ENCODE peak calls at places on chromosomes 4 and X, in eight cellular contexts. V is transverse colon, U is endodermal cell, P is heart right ventricle, Y is neural progenitor cell, H is adrenal gland, R is Peyer's patch, J is suprapubic skin. N is an unnamed sample. For H3K4me1, the result is how much of the 10 kb centered on the place peaks cover.

GRCh38 chr4:94976371-94977011 is 218.7 kb downstream of the BMPR1B start:
- DNase-seq in U (no peak), J (no peak), R (no peak), P (no peak), V (no peak), H (no peak), Y (no peak), N (no peak)

GRCh38 chr4:76782837-76783236 is 115.1 kb downstream of the SOWAHB start:
- DNase-seq in J (no peak), V (no peak), R (no peak), H (no peak), P (no peak), U (no peak), Y (no peak), N (no peak)

GRCh38 chrX:125205084-125205917 is 114.4 kb upstream of the TEX13C start:
- DNase-seq in J (peak), H (peak), P (peak), V (peak), R (no peak), U (peak), Y (peak), N (peak)

GRCh38 chrX:65300104-65300809 is 234.3 kb downstream of the LAS1L start:
- DNase-seq in U (peak), V (no peak), Y (peak), J (no peak), P (no peak), H (no peak), R (no peak), N (no peak)

GRCh38 chrX:77945910-77946309 is 23.5 kb downstream of the PGAM4 start:
- DNase-seq in Y (no peak), V (no peak), U (no peak), P (no peak), J (no peak), H (no peak), R (no peak), N (no peak)

GRCh38 chr4:181761130-181761529 is 482.1 kb upstream of the TENM3 start:
- DNase-seq in J (no peak), R (no peak), H (no peak), Y (no peak), U (no peak), P (no peak), V (no peak), N (no peak)

GRCh38 chrX:123476636-123477219 is 256.1 kb downstream of the THOC2 start:
- DNase-seq in P (no peak), V (no peak), Y (no peak), U (no peak), J (no peak), R (no peak), H (peak), N (no peak)

GRCh38 chr4:73836373-73837269 is at the start of gene CXCL6:
- DNase-seq in P (no peak), Y (peak), R (peak), V (peak), J (peak), U (peak), H (no peak), N (peak)

GRCh38 chr4:181688886-181689285 is 554.3 kb upstream of the TENM3 start:
- DNase-seq in J (no peak), H (no peak), V (no peak), R (no peak), Y (no peak), P (no peak), U (no peak), N (no peak)

GRCh38 chrX:114152130-114152529 is 431.8 kb upstream of the HTR2C start:
- DNase-seq in Y (no peak), R (no peak), V (no peak), U (no peak), J (no peak), H (no peak), P (no peak), N (no peak)

GRCh38 chrX:10444204-10444603 is 176.2 kb downstream of the MID1 start:
- DNase-seq in U (no peak), J (no peak), H (no peak), R (no peak), P (no peak), Y (no peak), V (no peak), N (no peak)

GRCh38 chr4:159060161-159060560 is 42.7 kb upstream of the RAPGEF2 start:
- DNase-seq in R (no peak), V (no peak), J (no peak), H (no peak), U (no peak), P (peak), Y (no peak), N (no peak)

GRCh38 chrX:39476596-39476995 is 621.2 kb downstream of the BCOR start:
- DNase-seq in H (no peak), J (no peak), U (peak), P (peak), R (no peak), V (no peak), Y (peak), N (no peak)

GRCh38 chrX:71545364-71545763 is 12.5 kb downstream of the OGT start:
- DNase-seq in Y (no peak), U (no peak), V (peak), H (no peak), P (no peak), J (no peak), R (no peak), N (no peak)

GRCh38 chr4:73142995-73143547 is 73.6 kb upstream of the COX18 start:
- DNase-seq in P (no peak), H (no peak), Y (no peak), J (no peak), V (no peak), R (no peak), U (no peak), N (no peak)

GRCh38 chr4:105859233-105859632 is 36.0 kb upstream of the NPNT start:
- DNase-seq in V (no peak), J (no peak), U (no peak), Y (no peak), P (no peak), R (no peak), H (no peak), N (no peak)

GRCh38 chr4:6892190-6892908 is 17.3 kb upstream of the TBC1D14 start:
- DNase-seq in R (peak), V (peak), U (peak), J (no peak), Y (peak), H (peak), P (peak), N (peak)

GRCh38 chrX:45851434-45851991 is 650.8 kb upstream of the DIPK2B start:
- DNase-seq in Y (peak), U (peak), V (peak), P (peak), R (peak), H (no peak), J (no peak), N (peak)

GRCh38 chr4:7094931-7095330 is 27.1 kb upstream of the GRPEL1 start:
- DNase-seq in R (no peak), U (peak), V (no peak), J (no peak), Y (no peak), P (no peak), H (peak), N (no peak)

GRCh38 chr4:2942037-2942531 is 21.1 kb downstream of the NOP14 start:
- DNase-seq in H (no peak), J (no peak), V (peak), R (peak), Y (no peak), P (no peak), U (peak), N (no peak)
- H3K27ac ChIP-seq in H (no peak), J (no peak), V (peak), R (peak), Y (no peak), P (no peak), U (no peak), N (no peak)

GRCh38 chr4:48779998-48780866 is at the start of gene FRYL:
- DNase-seq in Y (peak), H (peak), U (peak), V (peak), J (peak), R (peak), P (peak), N (peak)

GRCh38 chr4:48778431-48779094 is 1.5 kb downstream of the FRYL start:
- DNase-seq in R (no peak), V (no peak), H (no peak), P (no peak), J (no peak), U (no peak), Y (no peak), N (no peak)

GRCh38 chr4:48779095-48779997 is 733 bp downstream of the FRYL start:
- DNase-seq in J (peak), V (peak), Y (peak), H (peak), R (peak), U (peak), P (peak), N (peak)

GRCh38 chr4:48774760-48775398 is 5.2 kb downstream of the FRYL start:
- DNase-seq in H (no peak), P (no peak), V (no peak), J (no peak), Y (no peak), R (no peak), U (no peak), N (no peak)

GRCh38 chr4:48777739-48778138 is 2.3 kb downstream of the FRYL start:
- DNase-seq in P (no peak), J (no peak), H (peak), R (no peak), Y (no peak), U (no peak), V (no peak), N (no peak)
- TF ChIP-seq CTCF in P (no peak), J (no peak), H (no peak), R (no peak), Y (no peak), U (no peak), V (no peak), N (no peak)

GRCh38 chr4:152644130-152644529 is 35.7 kb downstream of the TMEM154 start:
- DNase-seq in R (no peak), U (no peak), P (no peak), V (no peak), H (no peak), Y (no peak), J (no peak), N (no peak)
- H3K4me1 ChIP-seq in R (under half), U (under half), P (under half), V (under half), H (under half), Y (under half), J (under half), N (under half)

GRCh38 chrX:52983526-52983925 is 25.2 kb upstream of the FAM156A start:
- DNase-seq in P (no peak), Y (peak), J (no peak), R (no peak), U (no peak), V (no peak), H (no peak), N (no peak)
- H3K27ac ChIP-seq in P (no peak), Y (peak), J (peak), R (peak), U (peak), V (no peak), H (peak), N (no peak)

N was measured in psoas muscle.